ENCODE peak calls at places on chromosomes 13 and 19, in ten cellular contexts. O is NCI-H1092, P is MV-4-11, E is non-pigmented ciliary epithelial cell, Z is H4, V is fibroblast of lung, X is HFFc6, J is breast epithelium, M is vagina, B is glutamatergic neuron. N is an unnamed sample.
A peak's percentile ranks its signal among the peaks of the same experiment; 100 is the strongest.

GRCh38 chr13:65336916-65337315 is 1893.2 kb downstream of the PCDH9 start:
- DNase-seq in V (peak; percentile 73), M (no peak), B (no peak), P (no peak), E (peak; percentile 55), X (no peak), J (no peak), O (no peak), Z (peak; percentile 74), N (peak; percentile 78)

GRCh38 chr19:35777411-35777841 is 2.1 kb downstream of the ARHGAP33 start:
- DNase-seq in Z (no peak), P (no peak), X (no peak), O (no peak), B (no peak), V (no peak), E (no peak), M (no peak), J (no peak), N (no peak)

GRCh38 chr19:15595069-15595468 is 19.9 kb upstream of the CYP4F8 start:
- DNase-seq in M (no peak), X (no peak), J (no peak), O (no peak), B (no peak), P (peak; percentile 72), E (no peak), V (no peak), Z (no peak), N (no peak)

GRCh38 chr19:19061491-19061890 is 2.3 kb upstream of the SLC25A42 start:
- DNase-seq in X (no peak), E (no peak), Z (no peak), P (no peak), V (no peak), B (no peak), M (no peak), O (peak; percentile 49), J (no peak), N (no peak)

GRCh38 chr19:15417699-15418098 is 1.1 kb downstream of the AKAP8L start:
- DNase-seq in E (no peak), M (no peak), O (no peak), B (no peak), J (no peak), X (no peak), P (no peak), Z (no peak), V (peak; percentile 56), N (no peak)

GRCh38 chr13:31930901-31931522 is 100.6 kb upstream of the FRY start:
- DNase-seq in M (no peak), X (no peak), B (no peak), J (no peak), P (no peak), Z (peak; percentile 33), O (no peak), V (peak; percentile 31), E (no peak), N (no peak)

GRCh38 chr13:102536695-102537485 is 59.9 kb upstream of the TPP2 start:
- DNase-seq in Z (no peak), V (no peak), O (no peak), X (no peak), E (no peak), B (no peak), M (no peak), P (no peak), J (no peak), N (no peak)

GRCh38 chr19:32744555-32745325 is 25.2 kb downstream of the TDRD12 start:
- DNase-seq in V (no peak), Z (no peak), P (no peak), B (no peak), J (no peak), O (no peak), X (no peak), M (no peak), E (no peak), N (no peak)

GRCh38 chr13:97140611-97141010 is 81.5 kb upstream of the MBNL2 start:
- DNase-seq in B (no peak), P (no peak), J (no peak), V (no peak), E (no peak), M (no peak), Z (no peak), O (no peak), X (no peak), N (no peak)

GRCh38 chr19:4446801-4447200 is 10.8 kb downstream of the UBXN6 start:
- DNase-seq in P (no peak), E (no peak), Z (no peak), M (no peak), X (no peak), V (no peak), J (no peak), O (no peak), B (no peak), N (no peak)

GRCh38 chr19:43541920-43542650 is 9.1 kb downstream of the ZNF575 start:
- DNase-seq in O (no peak), X (no peak), M (no peak), Z (no peak), B (no peak), J (no peak), P (no peak), E (no peak), V (no peak), N (no peak)

GRCh38 chr13:93450226-93450625 is 223.6 kb downstream of the GPC6 start:
- DNase-seq in J (no peak), O (no peak), Z (peak; percentile 3), V (peak; percentile 79), E (peak; percentile 19), X (no peak), M (no peak), B (no peak), P (no peak), N (no peak)

GRCh38 chr13:95281258-95281602 is 20.0 kb downstream of the ABCC4 start:
- DNase-seq in B (no peak), J (no peak), P (no peak), Z (no peak), X (no peak), V (no peak), E (no peak), M (no peak), O (no peak), N (no peak)

GRCh38 chr19:44401108-44401786 is at the start of gene ZNF285:
- DNase-seq in X (peak; percentile 96), Z (peak; percentile 91), P (no peak), E (peak; percentile 91), O (no peak), V (peak; percentile 97), B (peak; percentile 98), J (peak; percentile 90), M (no peak), N (peak; percentile 82)

GRCh38 chr19:19459707-19460251 is 54.3 kb downstream of the GATAD2A start:
- DNase-seq in E (no peak), X (peak; percentile 81), P (peak; percentile 71), V (peak; percentile 76), Z (no peak), B (no peak), O (no peak), M (no peak), J (no peak), N (no peak)

GRCh38 chr13:100124265-100124664 is 35.4 kb downstream of the PCCA start:
- DNase-seq in X (peak; percentile 12), O (no peak), E (no peak), P (peak; percentile 86), J (no peak), Z (no peak), V (peak; percentile 51), B (no peak), M (no peak), N (no peak)

GRCh38 chr19:3094638-3095374 is 644 bp downstream of the GNA11 start:
- DNase-seq in M (no peak), O (no peak), J (no peak), Z (no peak), V (peak; percentile 27), B (no peak), X (peak; percentile 11), P (no peak), E (no peak), N (no peak)

GRCh38 chr13:100517135-100517534 is 71.5 kb downstream of the GGACT start:
- DNase-seq in J (no peak), E (no peak), Z (no peak), P (no peak), O (no peak), X (no peak), M (no peak), B (no peak), V (no peak), N (no peak)

GRCh38 chr13:37263881-37264280 is 158.4 kb upstream of the CSNK1A1L start:
- DNase-seq in V (no peak), E (no peak), X (no peak), B (no peak), Z (no peak), O (no peak), M (no peak), P (no peak), J (no peak), N (no peak)

GRCh38 chr13:114161644-114162532 is 17.2 kb upstream of the CFAP97D2 start:
- DNase-seq in M (peak; percentile 77), E (no peak), V (peak; percentile 34), B (no peak), Z (no peak), J (no peak), X (no peak), P (peak; percentile 68), O (peak; percentile 63), N (no peak)